ENCODE peak calls at places on chromosomes 4 and X, in five cellular contexts. B, F, J, Y and I are unnamed samples.
A peak's percentile ranks its signal among the peaks of the same experiment; 100 is the strongest.

GRCh38 chr4:109588176-109588575 is 28.1 kb downstream of the MCUB start:
- DNase-seq in B (no peak), F (no peak), J (peak; percentile 58), Y (no peak), I (no peak)

GRCh38 chrX:35115205-35115604 is 172.6 kb downstream of the FAM47B start:
- DNase-seq in B (no peak), F (no peak), J (no peak), Y (no peak), I (no peak)

GRCh38 chr4:6770581-6771228 is 11.8 kb upstream of the KIAA0232 start:
- DNase-seq in B (no peak), F (no peak), J (no peak), Y (no peak), I (no peak)

GRCh38 chr4:48341776-48342558 is 638 bp downstream of the SLAIN2 start:
- DNase-seq in B (no peak), F (peak; percentile 80), J (no peak), Y (peak; percentile 62), I (no peak)

GRCh38 chrX:95974885-95975284 is 709.8 kb upstream of the DIAPH2 start:
- DNase-seq in B (no peak), F (no peak), J (no peak), Y (no peak), I (no peak)

GRCh38 chr4:37279894-37280592 is 35.5 kb downstream of the NWD2 start:
- DNase-seq in B (peak; percentile 33), F (no peak), J (no peak), Y (no peak), I (peak; percentile 0)

GRCh38 chr4:80447493-80447892 is 112.0 kb downstream of the CFAP299 start:
- DNase-seq in B (no peak), F (no peak), J (no peak), Y (no peak), I (no peak)

GRCh38 chr4:48093949-48094550 is 40.0 kb downstream of the TXK start:
- DNase-seq in B (no peak), F (no peak), J (no peak), Y (no peak), I (no peak)

GRCh38 chrX:13257223-13258051 is 62.4 kb downstream of the ATXN3L start:
- DNase-seq in B (no peak), F (no peak), J (peak; percentile 82), Y (no peak), I (no peak)

GRCh38 chr4:48267574-48267973 is 2.1 kb downstream of the TEC start:
- DNase-seq in B (no peak), F (no peak), J (no peak), Y (no peak), I (no peak)

GRCh38 chr4:67475155-67475554 is 70.1 kb downstream of the CENPC start:
- DNase-seq in B (no peak), F (no peak), J (no peak), Y (no peak), I (no peak)

GRCh38 chrX:53990201-53990600 is 54.1 kb downstream of the PHF8 start:
- DNase-seq in B (no peak), F (no peak), J (no peak), Y (no peak), I (no peak)

GRCh38 chr4:93828830-93829530 is 427 bp downstream of the ATOH1 start:
- DNase-seq in B (no peak), F (peak; percentile 84), J (no peak), Y (no peak), I (no peak)

GRCh38 chr4:120017939-120018692 is 48.5 kb downstream of the MAD2L1 start:
- DNase-seq in B (no peak), F (no peak), J (no peak), Y (no peak), I (no peak)

GRCh38 chr4:1241936-1242505 is 6.9 kb downstream of the CTBP1 start:
- DNase-seq in B (no peak), F (no peak), J (no peak), Y (no peak), I (no peak)

GRCh38 chr4:56658410-56659003 is 22.6 kb downstream of the HOPX start:
- DNase-seq in B (no peak), F (no peak), J (no peak), Y (no peak), I (no peak)

GRCh38 chrX:49995795-49996455 is 73.5 kb downstream of the CLCN5 start:
- DNase-seq in B (no peak), F (no peak), J (no peak), Y (no peak), I (peak; percentile 1)

GRCh38 chr4:101555341-101555880 is 208.1 kb upstream of the PPP3CA start:
- DNase-seq in B (no peak), F (no peak), J (no peak), Y (no peak), I (no peak)

GRCh38 chr4:113289736-113290135 is 240.3 kb downstream of the ANK2 start:
- DNase-seq in B (no peak), F (no peak), J (no peak), Y (no peak), I (no peak)

GRCh38 chr4:98284640-98285046 is 23.5 kb downstream of the RAP1GDS1 start:
- DNase-seq in B (peak; percentile 89), F (no peak), J (no peak), Y (no peak), I (no peak)

GRCh38 chr4:98285676-98286075 is 24.5 kb downstream of the RAP1GDS1 start:
- DNase-seq in B (no peak), F (no peak), J (no peak), Y (no peak), I (no peak)

GRCh38 chr4:98289375-98289774 is 28.2 kb downstream of the RAP1GDS1 start:
- DNase-seq in B (no peak), F (no peak), J (peak; percentile 17), Y (no peak), I (no peak)

GRCh38 chr4:98287328-98287727 is 26.1 kb downstream of the RAP1GDS1 start:
- DNase-seq in B (no peak), F (no peak), J (no peak), Y (no peak), I (no peak)

GRCh38 chr4:98283219-98284199 is 22.3 kb downstream of the RAP1GDS1 start:
- DNase-seq in B (no peak), F (no peak), J (no peak), Y (no peak), I (peak; percentile 18)
- H3K4me2 ChIP-seq in B (peak overlapping the region; percentile 56), F (no peak overlapping the region), J (no peak overlapping the region), Y (no peak overlapping the region), I (peak overlapping the region; percentile 32)

GRCh38 chr4:152780267-152780811 is 585 bp downstream of the ARFIP1 start:
- DNase-seq in B (no peak), F (no peak), J (no peak), Y (peak; percentile 27), I (peak; percentile 13)
- TF ChIP-seq SP1 in B (no peak), F (no peak), J (no peak), Y (no peak), I (no peak)

GRCh38 chr4:153114771-153115321 is 89.4 kb upstream of the TRIM2 start:
- DNase-seq in B (peak; percentile 69), F (no peak), J (no peak), Y (no peak), I (no peak)
- H3K4me2 ChIP-seq in B (peak overlapping the region; percentile 84), F (no peak overlapping the region), J (no peak overlapping the region), Y (peak overlapping the region; percentile 14), I (no peak overlapping the region)

GRCh38 chr4:40916880-40917279 is 167.1 kb downstream of the NSUN7 start:
- DNase-seq in B (peak; percentile 37), F (peak; percentile 77), J (no peak), Y (peak; percentile 60), I (peak; percentile 27)

GRCh38 chr4:40923326-40924095 is 173.8 kb downstream of the NSUN7 start:
- DNase-seq in B (no peak), F (no peak), J (no peak), Y (no peak), I (no peak)

GRCh38 chr4:40915318-40916217 is 165.8 kb downstream of the NSUN7 start:
- DNase-seq in B (no peak), F (no peak), J (no peak), Y (no peak), I (no peak)

GRCh38 chr4:40916218-40916555 is 166.4 kb downstream of the NSUN7 start:
- DNase-seq in B (no peak), F (no peak), J (no peak), Y (no peak), I (no peak)

DNA sequence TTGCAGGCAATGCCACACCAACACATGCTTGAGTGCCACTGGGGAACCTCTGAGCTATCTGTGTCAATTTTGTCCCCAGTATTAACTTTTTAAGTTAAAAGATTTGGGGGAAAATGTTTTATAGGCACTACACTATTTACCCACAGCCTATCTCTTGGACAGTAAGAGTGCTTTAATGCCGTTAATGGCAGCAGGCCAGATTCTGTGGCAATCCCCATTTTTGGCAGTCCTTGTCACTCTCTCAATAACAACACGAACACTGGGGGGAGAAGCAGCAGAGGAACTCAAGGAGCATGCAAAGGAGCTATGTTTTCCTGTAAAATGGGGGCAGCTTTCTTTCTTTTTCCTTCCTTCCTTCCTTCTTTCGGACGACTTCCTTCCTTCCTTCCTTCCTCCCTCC is 168.6 kb downstream of the NSUN7 start:
- DNase-seq in B (no peak), F (no peak), J (no peak), Y (no peak), I (no peak)
- TF ChIP-seq SP1 in B (no peak), F (no peak), J (no peak), Y (no peak), I (no peak)

DNA sequence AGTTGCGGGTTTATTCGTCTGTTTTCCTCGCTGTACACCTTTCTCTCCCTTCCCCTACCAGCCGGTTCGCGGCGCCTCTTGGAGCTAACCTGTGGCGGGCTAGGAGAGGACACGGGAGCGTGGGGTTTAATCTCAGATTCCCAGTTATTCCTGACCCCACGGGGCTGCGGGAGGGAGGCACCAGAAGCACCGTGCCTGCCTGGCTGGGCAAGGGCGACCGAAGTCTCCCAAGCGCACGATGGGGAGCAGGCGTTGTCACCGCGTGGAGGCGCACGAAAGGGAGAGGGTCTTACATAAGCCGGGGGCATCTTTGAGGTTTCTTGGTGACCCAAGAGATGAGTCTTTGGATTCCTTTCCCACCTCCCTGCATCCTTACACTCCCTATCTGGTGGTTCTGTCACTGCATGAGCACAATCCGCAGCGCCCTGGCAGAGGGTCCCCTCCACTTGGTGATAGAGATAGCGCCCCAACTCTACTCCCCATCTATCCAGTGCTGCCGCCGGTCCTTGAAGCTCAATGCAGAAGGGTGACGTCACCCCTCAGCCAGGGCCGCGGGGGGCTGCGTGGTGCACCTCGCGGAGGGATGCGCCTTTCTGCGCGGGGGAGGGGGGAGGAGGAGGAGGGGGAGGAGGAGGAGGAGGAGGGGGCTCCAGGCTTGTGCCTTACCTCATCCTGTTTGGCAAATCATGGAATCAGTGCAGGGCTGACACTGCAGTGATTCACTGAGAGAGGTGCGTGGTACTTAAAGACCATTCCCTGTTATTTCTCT is 793 bp downstream of the TSPAN7 start:
- DNase-seq in B (no peak), F (peak; percentile 51), J (no peak), Y (no peak), I (peak; percentile 3)
- H3K4me2 ChIP-seq in B (peak overlapping the region; percentile 74), F (peak overlapping the region; percentile 93), J (peak overlapping the region; percentile 48), Y (no peak overlapping the region), I (peak overlapping the region; percentile 69)

GRCh38 chr4:33780952-33781655 is 2463.2 kb downstream of the ARAP2 start:
- DNase-seq in B (peak; percentile 55), F (no peak), J (no peak), Y (no peak), I (no peak)
- TF ChIP-seq SP1 in B (peak; percentile 52), F (no peak), J (no peak), Y (no peak), I (no peak)